ENCODE peak calls at places on chromosomes 13 and 19, in ten cellular contexts. One of them, this sample, is unnamed.

GRCh38 chr13:93535256-93535655 is 308.6 kb downstream of the GPC6 start:
- DNase-seq in HCT116: no peak
- DNase-seq in HL-60: no peak
- DNase-seq in lower lobe of right lung: no peak
- DNase-seq in heart right ventricle: no peak
- DNase-seq in thoracic aorta: no peak
- DNase-seq in breast epithelium: no peak
- DNase-seq in B cell: no peak
- DNase-seq in AG04450: no peak
- DNase-seq in neural crest cell: no peak
- DNase-seq in this sample: no peak

GRCh38 chr19:18014197-18014596 is 6.2 kb downstream of the ARRDC2 start:
- DNase-seq in HCT116: no peak
- DNase-seq in HL-60: no peak
- DNase-seq in lower lobe of right lung: no peak
- DNase-seq in heart right ventricle: no peak
- DNase-seq in thoracic aorta: no peak
- DNase-seq in breast epithelium: no peak
- DNase-seq in B cell: no peak
- DNase-seq in AG04450: no peak
- DNase-seq in neural crest cell: no peak
- DNase-seq in this sample: no peak

GRCh38 chr13:73146705-73147104 is 87.9 kb downstream of the KLF5 start:
- DNase-seq in HCT116: no peak
- DNase-seq in HL-60: no peak
- DNase-seq in lower lobe of right lung: no peak
- DNase-seq in heart right ventricle: no peak
- DNase-seq in thoracic aorta: no peak
- DNase-seq in breast epithelium: no peak
- DNase-seq in B cell: no peak
- DNase-seq in AG04450: no peak
- DNase-seq in neural crest cell: no peak
- DNase-seq in this sample: no peak

GRCh38 chr13:21106089-21106488 is 44.7 kb upstream of the LATS2 start:
- DNase-seq in HCT116: no peak
- DNase-seq in HL-60: no peak
- DNase-seq in lower lobe of right lung: no peak
- DNase-seq in heart right ventricle: no peak
- DNase-seq in thoracic aorta: no peak
- DNase-seq in breast epithelium: no peak
- DNase-seq in B cell: no peak
- DNase-seq in AG04450: peak; percentile 32
- DNase-seq in neural crest cell: no peak
- DNase-seq in this sample: no peak

GRCh38 chr19:531753-532571 is at the start of gene CDC34:
- DNase-seq in HCT116: no peak
- DNase-seq in HL-60: no peak
- DNase-seq in lower lobe of right lung: no peak
- DNase-seq in heart right ventricle: no peak
- DNase-seq in thoracic aorta: no peak
- DNase-seq in breast epithelium: no peak
- DNase-seq in B cell: no peak
- DNase-seq in AG04450: no peak
- DNase-seq in neural crest cell: no peak
- DNase-seq in this sample: no peak

GRCh38 chr19:33063356-33064116 is 1.2 kb downstream of the RHPN2 start:
- DNase-seq in HCT116: no peak
- DNase-seq in HL-60: no peak
- DNase-seq in lower lobe of right lung: peak; percentile 47
- DNase-seq in heart right ventricle: peak; percentile 17
- DNase-seq in thoracic aorta: no peak
- DNase-seq in breast epithelium: no peak
- DNase-seq in B cell: no peak
- DNase-seq in AG04450: no peak
- DNase-seq in neural crest cell: no peak
- DNase-seq in this sample: no peak

GRCh38 chr19:46727036-46727501 is 10.2 kb upstream of the PRKD2 start:
- DNase-seq in HCT116: no peak
- DNase-seq in HL-60: no peak
- DNase-seq in lower lobe of right lung: no peak
- DNase-seq in heart right ventricle: no peak
- DNase-seq in thoracic aorta: no peak
- DNase-seq in breast epithelium: no peak
- DNase-seq in B cell: no peak
- DNase-seq in AG04450: no peak
- DNase-seq in neural crest cell: no peak
- DNase-seq in this sample: no peak

GRCh38 chr13:101655435-101655834 is 203.0 kb downstream of the ITGBL1 start:
- DNase-seq in HCT116: no peak
- DNase-seq in HL-60: no peak
- DNase-seq in lower lobe of right lung: no peak
- DNase-seq in heart right ventricle: no peak
- DNase-seq in thoracic aorta: no peak
- DNase-seq in breast epithelium: no peak
- DNase-seq in B cell: no peak
- DNase-seq in AG04450: no peak
- DNase-seq in neural crest cell: no peak
- DNase-seq in this sample: no peak

GRCh38 chr19:31233288-31233687 is 115.9 kb downstream of the TSHZ3 start:
- DNase-seq in HCT116: no peak
- DNase-seq in HL-60: no peak
- DNase-seq in lower lobe of right lung: no peak
- DNase-seq in heart right ventricle: no peak
- DNase-seq in thoracic aorta: no peak
- DNase-seq in breast epithelium: no peak
- DNase-seq in B cell: no peak
- DNase-seq in AG04450: no peak
- DNase-seq in neural crest cell: no peak
- DNase-seq in this sample: no peak

GRCh38 chr19:31232871-31233270 is 116.4 kb downstream of the TSHZ3 start:
- DNase-seq in HCT116: no peak
- DNase-seq in HL-60: no peak
- DNase-seq in lower lobe of right lung: no peak
- DNase-seq in heart right ventricle: no peak
- DNase-seq in thoracic aorta: no peak
- DNase-seq in breast epithelium: no peak
- DNase-seq in B cell: no peak
- DNase-seq in AG04450: peak; percentile 82
- DNase-seq in neural crest cell: no peak
- DNase-seq in this sample: peak; percentile 86

GRCh38 chr19:31235806-31236205 is 113.4 kb downstream of the TSHZ3 start:
- DNase-seq in HCT116: no peak
- DNase-seq in HL-60: no peak
- DNase-seq in lower lobe of right lung: no peak
- DNase-seq in heart right ventricle: no peak
- DNase-seq in thoracic aorta: no peak
- DNase-seq in breast epithelium: no peak
- DNase-seq in B cell: no peak
- DNase-seq in AG04450: no peak
- DNase-seq in neural crest cell: no peak
- DNase-seq in this sample: no peak

GRCh38 chr19:31231181-31231580 is 118.1 kb downstream of the TSHZ3 start:
- DNase-seq in HCT116: no peak
- DNase-seq in HL-60: no peak
- DNase-seq in lower lobe of right lung: no peak
- DNase-seq in heart right ventricle: no peak
- DNase-seq in thoracic aorta: no peak
- DNase-seq in breast epithelium: no peak
- DNase-seq in B cell: no peak
- DNase-seq in AG04450: no peak
- DNase-seq in neural crest cell: no peak
- DNase-seq in this sample: no peak

GRCh38 chr19:31232220-31232619 is 117.0 kb downstream of the TSHZ3 start:
- DNase-seq in HCT116: no peak
- DNase-seq in HL-60: no peak
- DNase-seq in lower lobe of right lung: no peak
- DNase-seq in heart right ventricle: no peak
- DNase-seq in thoracic aorta: no peak
- DNase-seq in breast epithelium: no peak
- DNase-seq in B cell: no peak
- DNase-seq in AG04450: peak; percentile 20
- DNase-seq in neural crest cell: no peak
- DNase-seq in this sample: no peak
- TF ChIP-seq CTCF in HCT116: no peak
- TF ChIP-seq CTCF in HL-60: no peak
- TF ChIP-seq CTCF in lower lobe of right lung: no peak
- TF ChIP-seq CTCF in heart right ventricle: peak; percentile 10
- TF ChIP-seq CTCF in thoracic aorta: no peak
- TF ChIP-seq CTCF in breast epithelium: no peak
- TF ChIP-seq CTCF in B cell: no peak
- TF ChIP-seq CTCF in AG04450: peak; percentile 21
- TF ChIP-seq CTCF in neural crest cell: no peak
- TF ChIP-seq CTCF in this sample: peak; percentile 15

DNA sequence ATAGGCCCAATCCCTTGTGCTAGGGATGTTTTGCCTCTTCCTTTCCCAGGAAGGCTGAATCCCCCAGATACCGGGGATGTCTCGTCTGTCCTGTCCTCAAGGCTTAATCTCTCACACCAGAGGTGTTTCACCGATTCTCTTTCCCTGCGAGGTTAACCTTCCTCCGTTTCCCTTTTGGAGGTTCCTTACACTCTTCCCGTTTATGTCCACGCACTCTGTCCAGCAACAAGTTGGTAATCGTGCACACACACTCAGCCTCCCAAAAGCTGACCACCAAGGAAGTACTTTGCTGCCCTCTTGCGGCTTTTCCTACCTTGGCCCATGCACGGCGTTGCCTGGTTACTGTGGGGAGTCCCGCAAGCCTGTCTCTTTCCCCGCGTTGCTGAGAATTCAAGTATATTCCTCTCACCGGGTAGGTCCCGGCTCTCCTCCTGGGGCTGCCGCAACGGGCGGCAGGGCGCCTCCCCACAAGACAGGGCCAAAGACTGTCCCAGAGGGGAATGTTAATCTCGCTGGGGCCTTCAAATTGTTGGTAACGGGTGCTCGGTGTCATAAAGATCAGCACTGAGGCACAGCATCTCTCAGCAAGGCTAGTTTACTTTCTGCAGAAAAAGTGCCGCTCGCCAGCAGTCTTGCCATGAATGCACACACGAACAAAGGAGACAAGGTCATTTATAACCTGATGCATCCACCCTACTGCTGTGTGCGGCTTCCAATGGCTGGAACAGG is 36.7 kb upstream of the CD177 start:
- DNase-seq in HCT116: peak; percentile 73
- DNase-seq in HL-60: no peak
- DNase-seq in lower lobe of right lung: no peak
- DNase-seq in heart right ventricle: no peak
- DNase-seq in thoracic aorta: no peak
- DNase-seq in breast epithelium: no peak
- DNase-seq in B cell: no peak
- DNase-seq in AG04450: no peak
- DNase-seq in neural crest cell: peak; percentile 9
- DNase-seq in this sample: no peak
- TF ChIP-seq CTCF in HCT116: peak; percentile 77
- TF ChIP-seq CTCF in HL-60: no peak
- TF ChIP-seq CTCF in lower lobe of right lung: no peak
- TF ChIP-seq CTCF in heart right ventricle: no peak
- TF ChIP-seq CTCF in thoracic aorta: no peak
- TF ChIP-seq CTCF in breast epithelium: no peak
- TF ChIP-seq CTCF in B cell: no peak
- TF ChIP-seq CTCF in AG04450: peak; percentile 54
- TF ChIP-seq CTCF in neural crest cell: peak; percentile 31
- TF ChIP-seq CTCF in this sample: peak; percentile 33

DNA sequence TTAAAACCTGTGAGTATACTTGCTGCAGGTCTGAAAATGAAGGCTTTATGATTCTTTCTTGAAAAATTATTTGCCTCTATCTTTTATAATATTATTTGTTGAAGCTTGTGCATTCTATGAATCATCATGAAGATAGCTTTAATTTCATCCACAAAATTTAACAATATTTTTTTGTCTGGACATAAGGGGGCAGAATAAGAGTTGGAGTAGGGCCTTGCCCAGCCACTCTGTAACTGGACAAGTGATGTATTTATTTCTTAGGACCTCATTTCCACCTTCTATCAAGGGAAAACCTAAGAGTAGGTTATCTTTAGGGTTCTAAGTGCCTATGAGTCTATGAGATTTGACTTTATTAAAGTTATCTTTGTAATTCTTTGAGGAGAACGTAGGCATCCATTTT is 49.9 kb downstream of the N4BP2L1 start:
- DNase-seq in HCT116: no peak
- DNase-seq in HL-60: no peak
- DNase-seq in lower lobe of right lung: no peak
- DNase-seq in heart right ventricle: no peak
- DNase-seq in thoracic aorta: no peak
- DNase-seq in breast epithelium: no peak
- DNase-seq in B cell: no peak
- DNase-seq in AG04450: no peak
- DNase-seq in neural crest cell: no peak
- DNase-seq in this sample: no peak
- TF ChIP-seq CTCF in HCT116: no peak
- TF ChIP-seq CTCF in HL-60: no peak
- TF ChIP-seq CTCF in lower lobe of right lung: no peak
- TF ChIP-seq CTCF in heart right ventricle: no peak
- TF ChIP-seq CTCF in thoracic aorta: no peak
- TF ChIP-seq CTCF in breast epithelium: no peak
- TF ChIP-seq CTCF in B cell: no peak
- TF ChIP-seq CTCF in AG04450: peak; percentile 5
- TF ChIP-seq CTCF in neural crest cell: no peak
- TF ChIP-seq CTCF in this sample: no peak

GRCh38 chr19:4986056-4986455 is 17.1 kb downstream of the KDM4B start:
- DNase-seq in HCT116: no peak
- DNase-seq in HL-60: no peak
- DNase-seq in lower lobe of right lung: no peak
- DNase-seq in heart right ventricle: no peak
- DNase-seq in thoracic aorta: no peak
- DNase-seq in breast epithelium: no peak
- DNase-seq in B cell: no peak
- DNase-seq in AG04450: no peak
- DNase-seq in neural crest cell: no peak
- DNase-seq in this sample: no peak

GRCh38 chr19:4987286-4987685 is 18.4 kb downstream of the KDM4B start:
- DNase-seq in HCT116: no peak
- DNase-seq in HL-60: no peak
- DNase-seq in lower lobe of right lung: no peak
- DNase-seq in heart right ventricle: no peak
- DNase-seq in thoracic aorta: no peak
- DNase-seq in breast epithelium: no peak
- DNase-seq in B cell: no peak
- DNase-seq in AG04450: no peak
- DNase-seq in neural crest cell: no peak
- DNase-seq in this sample: no peak

GRCh38 chr19:4988770-4989251 is 19.9 kb downstream of the KDM4B start:
- DNase-seq in HCT116: no peak
- DNase-seq in HL-60: no peak
- DNase-seq in lower lobe of right lung: no peak
- DNase-seq in heart right ventricle: peak; percentile 59
- DNase-seq in thoracic aorta: peak; percentile 80
- DNase-seq in breast epithelium: no peak
- DNase-seq in B cell: no peak
- DNase-seq in AG04450: peak; percentile 32
- DNase-seq in neural crest cell: no peak
- DNase-seq in this sample: no peak

GRCh38 chr19:4986471-4986888 is 17.6 kb downstream of the KDM4B start:
- DNase-seq in HCT116: no peak
- DNase-seq in HL-60: no peak
- DNase-seq in lower lobe of right lung: no peak
- DNase-seq in heart right ventricle: no peak
- DNase-seq in thoracic aorta: no peak
- DNase-seq in breast epithelium: no peak
- DNase-seq in B cell: no peak
- DNase-seq in AG04450: no peak
- DNase-seq in neural crest cell: no peak
- DNase-seq in this sample: no peak

DNA sequence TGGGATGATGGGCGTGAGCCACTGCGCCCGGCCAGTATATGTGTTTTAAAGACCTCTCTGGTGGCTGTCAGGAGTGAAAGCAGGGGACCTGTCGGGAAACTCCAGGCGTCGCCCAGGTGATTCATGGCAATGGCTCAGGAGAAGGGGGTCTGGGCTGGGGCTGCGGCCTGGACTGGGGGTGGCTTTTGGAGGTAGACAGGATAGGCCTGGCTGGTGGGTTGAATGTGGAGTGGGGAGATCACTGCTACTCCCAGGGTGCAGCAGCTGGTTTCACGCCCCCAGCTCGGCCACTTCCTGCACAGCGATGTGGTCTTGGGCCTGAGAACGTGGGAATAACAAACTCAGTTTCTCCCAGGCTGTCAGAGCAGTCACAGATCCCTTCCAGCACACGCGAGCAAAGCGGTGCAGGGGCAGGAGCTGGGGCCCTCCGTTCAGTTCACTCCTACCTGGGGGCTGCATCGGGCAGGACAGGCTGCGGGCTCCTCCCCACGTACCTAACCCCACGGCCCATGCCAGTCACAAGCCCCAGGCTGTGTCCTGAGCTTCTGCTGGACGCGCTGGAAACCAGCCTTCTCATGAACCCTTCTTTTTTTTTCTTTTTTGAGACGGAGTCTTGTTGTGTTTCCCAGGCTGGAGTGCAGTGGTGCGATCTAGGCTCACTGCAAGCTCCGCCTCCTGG is 18.9 kb downstream of the KDM4B start:
- DNase-seq in HCT116: no peak
- DNase-seq in HL-60: no peak
- DNase-seq in lower lobe of right lung: no peak
- DNase-seq in heart right ventricle: no peak
- DNase-seq in thoracic aorta: no peak
- DNase-seq in breast epithelium: no peak
- DNase-seq in B cell: no peak
- DNase-seq in AG04450: no peak
- DNase-seq in neural crest cell: no peak
- DNase-seq in this sample: no peak
- TF ChIP-seq CTCF in HCT116: no peak
- TF ChIP-seq CTCF in HL-60: no peak
- TF ChIP-seq CTCF in lower lobe of right lung: no peak
- TF ChIP-seq CTCF in heart right ventricle: no peak
- TF ChIP-seq CTCF in thoracic aorta: no peak
- TF ChIP-seq CTCF in breast epithelium: no peak
- TF ChIP-seq CTCF in B cell: no peak
- TF ChIP-seq CTCF in AG04450: no peak
- TF ChIP-seq CTCF in neural crest cell: no peak
- TF ChIP-seq CTCF in this sample: no peak